ENCODE peak calls at places on chromosomes 6 and 20, in nine cellular contexts. D, E, O, I, Q, Y, M, G and A are unnamed samples.

GRCh38 chr6:3849681-3850450 is 693 bp downstream of the FAM50B start:
- DNase-seq in I (no peak), E (no peak), Y (no peak), Q (no peak), M (no peak), O (no peak), G (no peak), D (peak), A (no peak)

GRCh38 chr6:47363736-47364135 is 54.0 kb upstream of the TNFRSF21 start:
- DNase-seq in E (no peak), Y (no peak), D (no peak), M (no peak), O (no peak), I (no peak), Q (no peak), G (no peak), A (no peak)

GRCh38 chr6:24504642-24505586 is 10.1 kb downstream of the ALDH5A1 start:
- DNase-seq in Q (no peak), I (no peak), D (peak), O (no peak), Y (no peak), E (no peak), G (no peak), M (peak), A (peak)

GRCh38 chr20:51797357-51798025 is 4.8 kb downstream of the SALL4 start:
- DNase-seq in E (peak), M (peak), Y (no peak), Q (no peak), D (no peak), O (no peak), G (no peak), I (no peak), A (no peak)

GRCh38 chr6:168206186-168206585 is 113.4 kb downstream of the DACT2 start:
- DNase-seq in M (no peak), Q (no peak), E (no peak), O (no peak), D (no peak), I (no peak), Y (no peak), G (no peak), A (no peak)

GRCh38 chr6:53986165-53986720 is 125.0 kb upstream of the MLIP start:
- DNase-seq in Y (peak), O (peak), M (peak), E (peak), I (no peak), Q (peak), G (peak), D (peak), A (no peak)

GRCh38 chr6:131013495-131013894 is 49.5 kb downstream of the EPB41L2 start:
- DNase-seq in O (no peak), Q (no peak), D (no peak), Y (peak), M (no peak), I (peak), E (peak), G (no peak), A (no peak)

GRCh38 chr20:44006578-44006977 is 91.9 kb downstream of the TOX2 start:
- DNase-seq in Q (no peak), M (no peak), D (no peak), G (no peak), E (no peak), O (no peak), Y (no peak), I (no peak), A (no peak)

GRCh38 chr6:1738682-1739081 is 129.0 kb downstream of the FOXC1 start:
- DNase-seq in D (no peak), G (no peak), E (no peak), I (no peak), M (no peak), Y (no peak), O (no peak), Q (no peak), A (no peak)

GRCh38 chr6:39901670-39902069 is 32.6 kb downstream of the MOCS1 start:
- DNase-seq in I (no peak), M (no peak), D (no peak), Y (no peak), G (no peak), Q (no peak), O (no peak), E (no peak), A (no peak)

GRCh38 chr20:38131588-38132121 is 33.4 kb downstream of the TGM2 start:
- DNase-seq in O (no peak), E (no peak), Y (no peak), Q (no peak), M (no peak), D (no peak), G (no peak), I (no peak), A (no peak)

GRCh38 chr6:98310408-98310807 is 524.0 kb upstream of the POU3F2 start:
- DNase-seq in D (no peak), E (no peak), O (no peak), G (no peak), M (no peak), Y (no peak), I (no peak), Q (no peak), A (no peak)

GRCh38 chr6:106666290-106667021 is 37.1 kb downstream of the QRSL1 start:
- DNase-seq in E (no peak), D (no peak), O (no peak), I (no peak), Q (no peak), M (no peak), Y (no peak), G (no peak), A (no peak)

GRCh38 chr6:88763160-88763559 is 200.3 kb downstream of the RNGTT start:
- DNase-seq in Y (no peak), G (no peak), I (no peak), O (no peak), Q (no peak), D (no peak), E (peak), M (no peak), A (no peak)

GRCh38 chr20:37384683-37385174 is 38.8 kb downstream of the SRC start:
- DNase-seq in Y (peak), O (no peak), G (peak), E (peak), M (peak), Q (peak), I (no peak), D (peak), A (no peak)

GRCh38 chr6:170096191-170096802 is 194.6 kb downstream of the DLL1 start:
- DNase-seq in M (no peak), I (no peak), Y (no peak), Q (no peak), G (peak), E (no peak), O (no peak), D (no peak), A (peak)

GRCh38 chr6:148240463-148240845 is 102.2 kb upstream of the SASH1 start:
- DNase-seq in E (peak), D (no peak), Y (no peak), Q (no peak), I (no peak), G (no peak), O (no peak), M (no peak), A (no peak)

GRCh38 chr6:37807656-37808055 is 11.9 kb upstream of the ZFAND3 start:
- DNase-seq in O (no peak), Y (no peak), D (no peak), G (no peak), E (no peak), Q (no peak), M (no peak), I (no peak), A (no peak)

GRCh38 chr6:16676978-16677377 is 84.3 kb downstream of the ATXN1 start:
- DNase-seq in G (no peak), E (peak), D (no peak), Y (no peak), I (no peak), O (peak), Q (no peak), M (no peak), A (no peak)

GRCh38 chr6:38068854-38069253 is 249.3 kb downstream of the ZFAND3 start:
- DNase-seq in I (no peak), O (no peak), Q (no peak), M (no peak), Y (peak), G (no peak), E (no peak), D (no peak), A (no peak)

GRCh38 chr6:21277601-21278043 is 315.9 kb upstream of the SOX4 start:
- DNase-seq in E (no peak), Y (no peak), M (peak), O (peak), G (no peak), D (no peak), Q (no peak), I (no peak), A (no peak)

GRCh38 chr20:2800590-2801458 is at the start of gene CPXM1:
- DNase-seq in E (no peak), I (no peak), Y (no peak), O (no peak), G (peak), M (peak), D (no peak), Q (peak), A (no peak)

GRCh38 chr6:112396221-112396620 is 49.1 kb downstream of the RFPL4B start:
- DNase-seq in M (peak), G (no peak), Y (no peak), I (no peak), Q (no peak), E (peak), O (no peak), D (no peak), A (no peak)

GRCh38 chr6:2857580-2858337 is 16.1 kb upstream of the SERPINB1 start:
- DNase-seq in Q (no peak), O (peak), Y (no peak), M (peak), D (peak), I (no peak), G (peak), E (peak), A (peak)

GRCh38 chr6:89525786-89526562 is 93.0 kb downstream of the ANKRD6 start:
- DNase-seq in O (no peak), G (no peak), M (no peak), I (no peak), D (no peak), E (no peak), Y (no peak), Q (no peak), A (no peak)

GRCh38 chr20:37897008-37897548 is 5.8 kb upstream of the VSTM2L start:
- DNase-seq in Q (peak), Y (no peak), I (no peak), G (peak), M (no peak), D (no peak), E (no peak), O (no peak), A (no peak)

GRCh38 chr6:24253360-24253759 is 104.5 kb downstream of the DCDC2 start:
- DNase-seq in O (no peak), Q (no peak), D (no peak), G (no peak), E (no peak), Y (no peak), I (no peak), M (no peak), A (no peak)

GRCh38 chr6:123829302-123829953 is 25.8 kb downstream of the NKAIN2 start:
- DNase-seq in Q (no peak), M (no peak), G (no peak), E (peak), I (no peak), D (no peak), O (no peak), Y (no peak), A (no peak)

GRCh38 chr20:54794874-54795273 is 319.5 kb downstream of the DOK5 start:
- DNase-seq in D (no peak), Y (no peak), G (no peak), M (no peak), E (no peak), I (no peak), O (no peak), Q (no peak), A (no peak)

DNA sequence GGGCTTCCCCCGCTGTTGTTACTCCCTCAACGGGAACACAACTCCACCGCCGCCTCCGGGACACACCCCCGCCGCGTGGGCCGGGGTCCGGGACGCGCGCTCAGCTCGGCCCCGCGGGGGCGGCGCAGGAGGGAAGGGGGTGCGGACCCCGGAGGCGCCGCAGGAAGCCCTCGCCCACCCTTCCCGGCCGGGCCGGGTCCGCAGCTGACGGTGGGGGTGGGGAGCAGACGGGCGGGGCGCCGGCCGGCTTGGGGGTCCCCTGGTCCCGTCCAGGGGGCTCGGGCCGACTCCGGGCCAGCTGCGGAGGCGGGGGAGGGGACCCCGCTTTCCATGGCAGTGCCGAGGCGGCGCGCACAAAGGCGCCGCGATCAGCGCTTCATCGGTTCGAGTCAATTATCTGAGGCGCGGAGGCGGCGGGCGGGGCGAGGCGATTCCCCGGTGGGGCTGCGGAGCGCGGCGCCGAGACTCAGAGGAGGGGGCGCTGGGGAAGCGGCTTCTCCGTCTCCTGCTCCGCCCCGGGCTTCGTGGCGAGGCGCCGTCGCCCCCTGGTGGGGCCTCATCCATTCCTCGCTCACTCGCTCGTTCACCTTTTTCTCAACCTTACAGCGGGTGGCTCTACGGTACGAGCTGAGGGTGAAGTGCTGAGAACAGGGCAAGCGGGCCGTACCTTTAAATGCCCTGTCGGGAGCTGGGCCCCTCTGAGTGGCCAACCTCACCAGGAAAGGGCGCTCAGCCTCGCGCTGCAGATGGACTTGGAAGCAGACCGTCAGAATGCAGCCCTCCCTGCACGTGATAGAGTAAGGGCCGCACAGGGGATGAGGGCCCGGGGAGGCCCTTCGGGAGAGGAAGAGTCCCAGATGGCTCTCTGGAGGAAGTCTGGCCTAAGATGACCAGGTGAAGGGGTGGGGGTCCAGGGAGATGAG is 40.0 kb downstream of the SLC52A3 start:
- DNase-seq in I (no peak), G (peak), Q (peak), E (peak), Y (no peak), M (peak), O (no peak), D (peak), A (no peak)
- TF ChIP-seq CTCF in I (peak), G (peak), Q (peak), E (peak), Y (peak), M (peak), O (peak), D (no peak), A (peak)

DNA sequence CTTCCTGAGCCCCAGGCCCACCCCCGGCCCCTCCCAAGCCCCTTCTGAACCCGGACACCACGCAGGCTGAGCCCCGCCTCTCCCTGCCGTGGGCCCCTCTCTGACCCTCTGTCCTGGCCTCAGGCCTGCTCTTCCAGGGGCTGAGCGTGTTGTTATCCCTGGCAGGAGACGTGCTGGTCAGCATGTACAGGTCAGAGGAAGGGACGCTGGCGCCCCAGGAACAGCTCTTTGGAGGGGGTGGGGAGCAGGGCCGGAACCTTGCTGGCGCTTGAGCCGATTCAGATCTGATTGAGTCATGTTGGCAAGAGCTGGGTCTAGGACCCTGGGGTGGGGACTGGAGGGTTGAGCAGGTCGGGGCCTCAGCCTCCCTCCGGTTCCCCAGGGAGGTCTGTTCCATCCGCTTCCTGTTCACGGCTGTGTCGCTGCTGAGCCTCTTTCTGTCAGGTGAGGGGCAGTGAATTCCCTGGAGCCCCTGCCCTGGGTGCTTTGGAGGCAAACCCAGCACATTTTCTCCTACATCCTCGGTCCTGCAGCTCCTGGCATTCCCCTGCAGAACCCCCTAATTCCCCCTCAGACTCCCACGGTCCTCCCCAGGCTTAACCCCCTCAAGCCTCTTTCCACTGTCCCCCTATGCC is 1.9 kb downstream of the SPAG4 start:
- DNase-seq in Y (peak), O (no peak), G (peak), M (peak), I (peak), Q (peak), D (peak), E (peak), A (no peak)
- TF ChIP-seq CTCF in Y (peak), O (no peak), G (no peak), M (peak), I (peak), Q (peak), D (no peak), E (peak), A (peak)

GRCh38 chr6:73798592-73798991 is 102.6 kb downstream of the CD109 start:
- DNase-seq in O (peak), Y (peak), E (peak), G (no peak), M (peak), I (peak), D (no peak), Q (no peak), A (no peak)
- TF ChIP-seq CTCF in O (no peak), Y (no peak), E (peak), G (no peak), M (peak), I (peak), D (no peak), Q (no peak), A (peak)

DNA sequence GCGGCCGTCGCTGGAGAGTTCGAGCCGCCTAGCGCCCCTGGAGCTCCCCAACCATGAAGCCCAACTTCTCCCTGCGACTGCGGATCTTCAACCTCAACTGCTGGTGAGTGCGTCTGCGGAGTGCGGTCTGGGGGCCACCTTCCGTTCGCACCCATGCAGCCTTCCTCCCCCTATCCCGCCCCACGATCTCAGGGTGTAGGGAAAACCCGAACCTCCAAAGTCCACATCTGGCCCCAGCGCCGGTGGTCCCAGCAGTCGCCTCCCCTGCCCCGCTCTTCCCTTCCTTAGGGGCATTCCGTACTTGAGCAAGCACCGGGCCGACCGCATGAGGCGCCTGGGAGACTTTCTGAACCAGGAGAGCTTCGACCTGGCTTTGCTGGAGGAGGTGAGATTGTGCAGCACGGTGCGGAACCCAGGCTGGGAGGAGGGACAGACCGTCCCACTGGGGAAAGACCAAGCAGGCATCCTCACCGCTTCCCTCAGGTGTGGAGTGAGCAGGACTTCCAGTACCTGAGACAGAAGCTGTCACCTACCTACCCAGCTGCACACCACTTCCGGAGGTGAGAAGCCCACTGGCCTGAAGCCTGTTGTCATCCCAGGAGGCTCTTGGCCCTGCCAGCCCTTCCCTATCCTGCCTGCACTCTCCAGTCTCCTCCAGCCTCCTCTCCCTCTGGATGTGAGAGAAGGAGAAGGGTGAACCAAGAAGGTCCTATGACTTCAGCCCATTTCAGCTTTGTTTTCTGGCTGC is 719 bp downstream of the SMPD2 start:
- DNase-seq in O (no peak), I (no peak), G (peak), D (peak), Y (peak), M (peak), Q (peak), E (peak), A (no peak)
- TF ChIP-seq CTCF in O (no peak), I (peak), G (peak), D (no peak), Y (no peak), M (peak), Q (peak), E (peak), A (no peak)

DNA sequence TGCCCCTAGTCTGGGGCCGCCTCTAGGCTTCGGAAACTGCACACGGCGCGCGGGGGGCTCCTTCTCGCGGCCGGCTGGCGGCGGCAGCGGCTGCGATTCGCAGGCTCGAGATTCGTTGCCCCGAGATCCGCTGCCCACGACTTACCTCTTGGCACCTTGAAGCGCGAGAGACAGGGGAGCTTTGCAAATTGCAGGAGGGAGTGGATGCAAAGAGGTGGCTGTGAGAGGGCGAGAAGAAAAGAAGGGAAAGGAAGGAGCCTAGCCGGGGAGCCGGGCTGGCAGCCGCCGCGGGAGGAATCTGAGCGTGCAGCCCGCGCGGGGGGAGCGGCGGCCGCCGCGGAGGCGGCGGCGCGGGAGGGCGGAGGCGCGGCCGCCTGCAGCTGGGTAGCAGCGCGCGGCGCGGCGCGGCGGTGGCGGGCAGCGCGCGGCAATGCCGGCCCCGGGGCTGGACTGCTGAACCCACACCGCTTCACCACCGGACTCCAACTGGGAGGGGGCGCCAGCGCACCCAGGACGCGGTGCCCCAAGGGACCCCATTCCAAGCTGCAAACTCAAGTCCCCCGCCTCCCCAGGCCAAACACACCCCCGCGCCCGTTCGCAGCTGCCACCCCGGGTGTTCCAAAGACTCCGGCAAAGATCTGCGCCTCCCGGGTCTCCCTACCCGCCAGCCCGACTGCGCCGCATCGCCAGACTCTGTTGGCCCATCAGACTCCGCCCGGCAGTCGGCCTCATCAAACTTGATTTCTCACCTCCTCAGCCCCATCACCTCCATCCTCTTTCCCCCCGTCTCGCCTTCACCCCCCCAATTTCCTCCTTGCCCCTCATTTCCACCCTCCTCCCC is 44.2 kb upstream of the SUPT3H start:
- DNase-seq in G (peak), I (no peak), O (no peak), Y (peak), E (peak), M (peak), D (peak), Q (peak), A (peak)
- TF ChIP-seq CTCF in G (no peak), I (peak), O (no peak), Y (peak), E (peak), M (peak), D (no peak), Q (no peak), A (peak)